ENCODE peak calls at places on chromosomes 6 and 20, in seven cellular contexts. V, F, R, L, T, S and U are unnamed samples.

GRCh38 chr20:6711950-6712634 is 55.4 kb upstream of the BMP2 start:
- DNase-seq in V (no peak), F (no peak), R (no peak), L (no peak), T (no peak), S (peak), U (no peak)

GRCh38 chr6:156563710-156564109 is 213.5 kb upstream of the ARID1B start:
- DNase-seq in V (no peak), F (no peak), R (no peak), L (no peak), T (peak), S (no peak), U (no peak)

GRCh38 chr6:47655719-47656595 is 42.4 kb upstream of the ADGRF4 start:
- DNase-seq in V (peak), F (peak), R (peak), L (peak), T (no peak), S (no peak), U (peak)

GRCh38 chr20:24781061-24781980 is 167.7 kb upstream of the CST7 start:
- DNase-seq in V (no peak), F (peak), R (peak), L (peak), T (no peak), S (no peak), U (peak)

GRCh38 chr6:13009465-13009864 is 292.9 kb downstream of the PHACTR1 start:
- DNase-seq in V (no peak), F (no peak), R (no peak), L (no peak), T (no peak), S (no peak), U (no peak)

GRCh38 chr20:13455713-13456112 is 183.0 kb downstream of the TASP1 start:
- DNase-seq in V (no peak), F (no peak), R (no peak), L (peak), T (no peak), S (peak), U (no peak)

GRCh38 chr6:168615837-168616236 is 174.9 kb downstream of the SMOC2 start:
- DNase-seq in V (no peak), F (no peak), R (no peak), L (no peak), T (no peak), S (no peak), U (no peak)

GRCh38 chr6:107805504-107805903 is 18.6 kb downstream of the SCML4 start:
- DNase-seq in V (no peak), F (no peak), R (no peak), L (no peak), T (no peak), S (no peak), U (no peak)

GRCh38 chr20:44465001-44465560 is 10.6 kb upstream of the TTPAL start:
- DNase-seq in V (no peak), F (no peak), R (no peak), L (no peak), T (no peak), S (peak), U (no peak)

GRCh38 chr6:138099832-138100231 is 7.4 kb downstream of the PERP start:
- DNase-seq in V (peak), F (peak), R (peak), L (peak), T (no peak), S (no peak), U (no peak)

GRCh38 chr6:45780523-45780922 is 235.1 kb downstream of the CLIC5 start:
- DNase-seq in V (no peak), F (no peak), R (no peak), L (no peak), T (no peak), S (no peak), U (no peak)

GRCh38 chr20:54432966-54433365 is 42.4 kb upstream of the DOK5 start:
- DNase-seq in V (no peak), F (no peak), R (no peak), L (no peak), T (no peak), S (no peak), U (no peak)

GRCh38 chr6:154509421-154510143 is 903 bp downstream of the CNKSR3 start:
- DNase-seq in V (no peak), F (peak), R (peak), L (peak), T (no peak), S (peak), U (no peak)

GRCh38 chr6:7341989-7342742 is 29.2 kb upstream of the SSR1 start:
- DNase-seq in V (no peak), F (no peak), R (peak), L (no peak), T (no peak), S (no peak), U (no peak)

GRCh38 chr6:26009817-26010216 is 47.2 kb downstream of the TRIM38 start:
- DNase-seq in V (no peak), F (no peak), R (no peak), L (no peak), T (no peak), S (no peak), U (no peak)

GRCh38 chr20:59318201-59318790 is 17.9 kb downstream of the EDN3 start:
- DNase-seq in V (no peak), F (no peak), R (no peak), L (no peak), T (no peak), S (no peak), U (no peak)

GRCh38 chr20:49325981-49326380 is 48.1 kb upstream of the ZNFX1 start:
- DNase-seq in V (no peak), F (peak), R (no peak), L (peak), T (no peak), S (no peak), U (no peak)

GRCh38 chr6:168107191-168107940 is 28.4 kb upstream of the FRMD1 start:
- DNase-seq in V (no peak), F (no peak), R (no peak), L (peak), T (no peak), S (no peak), U (peak)

GRCh38 chr6:79263366-79263765 is 28.9 kb upstream of the HMGN3 start:
- DNase-seq in V (no peak), F (no peak), R (no peak), L (no peak), T (no peak), S (no peak), U (no peak)

GRCh38 chr6:29753309-29753644 is 30.0 kb downstream of the HLA-F start:
- DNase-seq in V (no peak), F (no peak), R (no peak), L (no peak), T (no peak), S (no peak), U (no peak)

GRCh38 chr6:215335-216034 is 76.8 kb upstream of the DUSP22 start:
- DNase-seq in V (peak), F (no peak), R (peak), L (no peak), T (no peak), S (no peak), U (no peak)

GRCh38 chr6:85637579-85637978 is 5.1 kb downstream of the SYNCRIP start:
- DNase-seq in V (no peak), F (no peak), R (no peak), L (no peak), T (no peak), S (no peak), U (no peak)

GRCh38 chr6:31547727-31548422 is 467 bp downstream of the NFKBIL1 start:
- DNase-seq in V (no peak), F (no peak), R (no peak), L (no peak), T (no peak), S (peak), U (no peak)

GRCh38 chr6:147677647-147678046 is 169.2 kb downstream of the SAMD5 start:
- DNase-seq in V (no peak), F (no peak), R (no peak), L (no peak), T (no peak), S (no peak), U (no peak)

GRCh38 chr6:20319520-20320357 is 81.9 kb upstream of the E2F3 start:
- DNase-seq in V (no peak), F (no peak), R (no peak), L (no peak), T (no peak), S (peak), U (no peak)

GRCh38 chr20:57371363-57371762 is 19.8 kb upstream of the RBM38 start:
- DNase-seq in V (no peak), F (no peak), R (no peak), L (no peak), T (no peak), S (no peak), U (no peak)

GRCh38 chr6:158143700-158144099 is 24.4 kb downstream of the SERAC1 start:
- DNase-seq in V (no peak), F (peak), R (peak), L (peak), T (no peak), S (no peak), U (no peak)

GRCh38 chr6:152207915-152208714 is 400.6 kb downstream of the ESR1 start:
- DNase-seq in V (no peak), F (no peak), R (no peak), L (no peak), T (no peak), S (no peak), U (no peak)

GRCh38 chr6:37005061-37005810 is at the start of gene FGD2:
- DNase-seq in V (no peak), F (no peak), R (no peak), L (no peak), T (no peak), S (no peak), U (no peak)

GRCh38 chr20:38260025-38260377 is 534 bp downstream of the KIAA1755 start:
- DNase-seq in V (no peak), F (peak), R (no peak), L (no peak), T (no peak), S (no peak), U (no peak)

GRCh38 chr20:32278199-32278643 is 770 bp downstream of the KIF3B start:
- DNase-seq in V (no peak), F (no peak), R (peak), L (no peak), T (no peak), S (no peak), U (no peak)

GRCh38 chr6:76697585-76697984 is 625.1 kb upstream of the IMPG1 start:
- DNase-seq in V (no peak), F (peak), R (peak), L (peak), T (no peak), S (no peak), U (no peak)

GRCh38 chr20:16400249-16400648 is 173.0 kb downstream of the KIF16B start:
- DNase-seq in V (no peak), F (no peak), R (no peak), L (no peak), T (no peak), S (no peak), U (no peak)

GRCh38 chr6:138931660-138932059 is 56.4 kb downstream of the REPS1 start:
- DNase-seq in V (no peak), F (no peak), R (no peak), L (no peak), T (no peak), S (no peak), U (no peak)

GRCh38 chr6:115977220-115977619 is 83.5 kb downstream of the FRK start:
- DNase-seq in V (no peak), F (no peak), R (no peak), L (no peak), T (no peak), S (no peak), U (no peak)

GRCh38 chr20:55057779-55058415 is 582.5 kb downstream of the DOK5 start:
- DNase-seq in V (no peak), F (no peak), R (no peak), L (no peak), T (no peak), S (no peak), U (no peak)